ENCODE peak calls at places on chromosomes 1 and 21, in nine cellular contexts. Q, Z, D, F, V, X, M, B and Y are unnamed samples.
A peak's percentile ranks its signal among the peaks of the same experiment; 100 is the strongest.

GRCh38 chr1:1358433-1359201 is at the start of gene MXRA8:
- DNase-seq in B (peak; percentile 95), X (no peak), Q (peak; percentile 83), Z (peak; percentile 87), D (no peak), V (peak; percentile 67), M (no peak), F (peak; percentile 90), Y (peak; percentile 60)

GRCh38 chr21:43758132-43758619 is 17.9 kb downstream of the CSTB start:
- DNase-seq in B (peak; percentile 83), F (no peak), V (no peak), D (no peak), X (no peak), Z (no peak), Q (peak; percentile 68), M (no peak), Y (no peak)

GRCh38 chr1:178254433-178254832 is 160.5 kb downstream of the RASAL2 start:
- DNase-seq in D (no peak), B (no peak), Z (no peak), F (no peak), X (no peak), M (no peak), V (no peak), Q (no peak), Y (no peak)

GRCh38 chr1:43887748-43888147 is 45.9 kb upstream of the ARTN start:
- DNase-seq in V (no peak), Z (no peak), X (no peak), D (no peak), M (no peak), B (no peak), F (no peak), Q (no peak), Y (no peak)

GRCh38 chr1:117137281-117137680 is 15.7 kb upstream of the TRIM45 start:
- DNase-seq in F (no peak), V (no peak), Q (no peak), Z (no peak), B (no peak), M (no peak), X (no peak), D (no peak), Y (no peak)

GRCh38 chr1:201610806-201611205 is 71.9 kb downstream of the NAV1 start:
- DNase-seq in Q (no peak), D (no peak), Z (no peak), B (no peak), V (no peak), M (no peak), F (no peak), X (no peak), Y (no peak)

GRCh38 chr21:33127154-33127893 is 57.4 kb downstream of the OLIG1 start:
- DNase-seq in M (peak; percentile 40), B (no peak), D (no peak), V (no peak), Q (peak; percentile 56), X (peak; percentile 33), Z (peak; percentile 68), F (no peak), Y (peak; percentile 73)

GRCh38 chr1:46429436-46429835 is 35.3 kb downstream of the FAAH start:
- DNase-seq in Z (no peak), F (no peak), B (no peak), Q (no peak), V (no peak), M (no peak), D (no peak), X (no peak), Y (no peak)

GRCh38 chr1:44637590-44638411 is 36.5 kb downstream of the TMEM53 start:
- DNase-seq in V (peak; percentile 13), F (no peak), X (no peak), M (no peak), B (no peak), Q (no peak), D (no peak), Z (no peak), Y (no peak)

GRCh38 chr1:33065301-33065700 is 15.7 kb upstream of the AZIN2 start:
- DNase-seq in F (no peak), D (no peak), X (no peak), M (no peak), Q (no peak), Z (no peak), V (no peak), B (no peak), Y (no peak)

GRCh38 chr1:221778535-221779142 is 36.8 kb upstream of the DUSP10 start:
- DNase-seq in F (no peak), M (peak; percentile 86), X (no peak), Q (no peak), Z (no peak), D (no peak), V (no peak), B (no peak), Y (no peak)

DNA sequence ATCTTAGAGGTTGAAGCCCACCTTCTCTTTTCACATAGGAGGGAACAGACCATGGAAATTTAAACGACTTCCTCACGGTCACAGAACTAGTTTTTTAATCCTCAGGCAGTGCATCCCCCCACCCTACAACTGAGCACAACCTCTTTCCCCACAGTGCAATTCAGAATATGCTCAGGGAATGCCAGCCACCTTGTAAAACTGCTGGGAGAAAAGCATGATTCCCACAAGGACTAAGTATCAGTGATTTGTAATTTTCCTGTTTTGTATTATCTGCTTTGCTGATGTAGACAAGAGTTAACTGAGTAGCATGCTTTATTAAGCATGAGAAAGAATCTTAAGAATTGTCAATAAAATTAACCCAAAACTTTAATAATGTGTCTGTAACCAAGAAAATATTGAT is 23.8 kb downstream of the TMEM50A start:
- DNase-seq in Q (no peak), D (no peak), V (no peak), M (no peak), B (no peak), Z (no peak), X (no peak), F (no peak), Y (no peak)
- H3K36me3 ChIP-seq in Q (peaks cover 34% of the 10 kb centered on the region), D (peaks cover 19% of the 10 kb centered on the region), V (peaks cover 22% of the 10 kb centered on the region), M (peaks cover 37% of the 10 kb centered on the region), B (peaks cover 20% of the 10 kb centered on the region), Z (peaks cover 47% of the 10 kb centered on the region), X (peaks cover 8% of the 10 kb centered on the region), F (peaks cover 4% of the 10 kb centered on the region), Y (peaks cover 15% of the 10 kb centered on the region)

GRCh38 chr1:52416811-52417210 is 12.4 kb downstream of the PRPF38A start:
- DNase-seq in F (no peak), X (no peak), B (no peak), Q (no peak), D (no peak), M (no peak), Z (no peak), V (no peak), Y (no peak)
- H3K36me3 ChIP-seq in F (peaks cover 34% of the 10 kb centered on the region), X (peaks cover 52% of the 10 kb centered on the region), B (peaks cover 60% of the 10 kb centered on the region), Q (peaks cover 84% of the 10 kb centered on the region), D (peaks cover 77% of the 10 kb centered on the region), M (peaks cover 84% of the 10 kb centered on the region), Z (peaks cover 100% of the 10 kb centered on the region), V (peaks cover 74% of the 10 kb centered on the region), Y (peaks cover 46% of the 10 kb centered on the region)

DNA sequence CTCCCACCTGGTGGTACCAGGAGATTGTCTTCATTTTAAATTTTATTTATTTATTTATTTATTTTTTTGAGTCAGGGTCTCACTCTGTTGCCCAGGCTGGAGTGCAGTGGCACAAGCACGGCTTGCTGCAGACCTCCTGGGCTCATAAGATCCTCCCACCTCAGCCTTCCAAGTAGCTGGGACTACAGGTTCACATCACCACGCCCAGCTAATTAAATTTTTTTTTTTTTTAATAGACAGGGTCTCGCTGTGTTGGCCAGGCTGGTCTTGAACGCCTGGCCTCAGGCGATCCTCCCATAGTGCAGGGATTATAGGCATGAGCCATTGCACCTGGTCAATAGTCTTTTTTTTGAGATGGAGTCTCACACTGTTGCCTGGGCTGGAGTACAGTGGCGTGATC is 8.5 kb downstream of the SLFNL1 start:
- DNase-seq in F (no peak), B (no peak), Z (no peak), M (no peak), D (no peak), Q (no peak), V (no peak), X (no peak), Y (no peak)
- H3K36me3 ChIP-seq in F (peaks cover 23% of the 10 kb centered on the region), B (peaks cover 46% of the 10 kb centered on the region), Z (peaks cover 39% of the 10 kb centered on the region), M (peaks cover 48% of the 10 kb centered on the region), D (peaks cover 76% of the 10 kb centered on the region), Q (peaks cover 74% of the 10 kb centered on the region), V (peaks cover 15% of the 10 kb centered on the region), X (peaks cover 44% of the 10 kb centered on the region), Y (peaks cover 36% of the 10 kb centered on the region)

GRCh38 chr1:156551866-156552265 is 20.5 kb downstream of the IQGAP3 start:
- DNase-seq in D (no peak), X (peak; percentile 57), F (no peak), B (peak; percentile 53), V (no peak), M (no peak), Z (no peak), Q (no peak), Y (no peak)
- H3K36me3 ChIP-seq in D (peaks cover 30% of the 10 kb centered on the region), X (no peaks in the 10 kb centered on the region), F (no peaks in the 10 kb centered on the region), B (no peaks in the 10 kb centered on the region), V (no peaks in the 10 kb centered on the region), M (no peaks in the 10 kb centered on the region), Z (no peaks in the 10 kb centered on the region), Q (no peaks in the 10 kb centered on the region), Y (no peaks in the 10 kb centered on the region)

GRCh38 chr1:24673336-24673735 is 30.2 kb downstream of the SRRM1 start:
- DNase-seq in Q (no peak), M (no peak), B (no peak), X (no peak), Z (no peak), D (no peak), F (no peak), V (no peak), Y (no peak)
- H3K36me3 ChIP-seq in Q (peaks cover 57% of the 10 kb centered on the region), M (peaks cover 64% of the 10 kb centered on the region), B (peaks cover 54% of the 10 kb centered on the region), X (peaks cover 46% of the 10 kb centered on the region), Z (peaks cover 68% of the 10 kb centered on the region), D (peaks cover 75% of the 10 kb centered on the region), F (peaks cover 30% of the 10 kb centered on the region), V (peaks cover 54% of the 10 kb centered on the region), Y (peaks cover 26% of the 10 kb centered on the region)